ENCODE peak calls at places on chromosome 11, in seven cellular contexts. L is HEK293T, U is GM12878, B is HCT116, S is HepG2, F is WTC11, C is K562. J is an unnamed sample.

GRCh38 chr11:28657378-28658030 is 549.3 kb downstream of the METTL15 start:
- DNase-seq in L (no peak), U (no peak), B (no peak), S (no peak), F (no peak), C (no peak), J (no peak)

GRCh38 chr11:61103851-61104423 is 1.6 kb downstream of the CD5 start:
- DNase-seq in L (no peak), U (no peak), B (no peak), S (no peak), F (no peak), C (no peak), J (no peak)

GRCh38 chr11:8222820-8223512 is 40.7 kb downstream of the LMO1 start:
- DNase-seq in L (no peak), U (no peak), B (no peak), S (no peak), F (no peak), C (no peak), J (no peak)

GRCh38 chr11:129412501-129412900 is 36.9 kb downstream of the BARX2 start:
- DNase-seq in L (no peak), U (no peak), B (no peak), S (no peak), F (peak; percentile 20), C (peak; percentile 47), J (no peak)

GRCh38 chr11:26268980-26269660 is 62.8 kb upstream of the ANO3 start:
- DNase-seq in L (no peak), U (no peak), B (no peak), S (no peak), F (no peak), C (no peak), J (no peak)

GRCh38 chr11:114171257-114172054 is 111.9 kb downstream of the ZBTB16 start:
- DNase-seq in L (no peak), U (no peak), B (no peak), S (peak; percentile 10), F (no peak), C (no peak), J (no peak)

GRCh38 chr11:64649304-64649703 is 58.3 kb downstream of the SLC22A12 start:
- DNase-seq in L (peak; percentile 44), U (no peak), B (peak; percentile 24), S (peak; percentile 30), F (peak; percentile 72), C (peak; percentile 31), J (peak; percentile 78)

GRCh38 chr11:36684840-36685800 is 87.1 kb upstream of the RAG2 start:
- DNase-seq in L (no peak), U (no peak), B (no peak), S (no peak), F (no peak), C (no peak), J (no peak)

GRCh38 chr11:10208045-10208674 is 85.9 kb downstream of the SBF2 start:
- DNase-seq in L (peak; percentile 43), U (peak; percentile 32), B (peak; percentile 58), S (peak; percentile 41), F (no peak), C (peak; percentile 35), J (no peak)

GRCh38 chr11:69398529-69399492 is 82.7 kb upstream of the LINC01488 start:
- DNase-seq in L (no peak), U (no peak), B (no peak), S (no peak), F (peak; percentile 22), C (no peak), J (no peak)

GRCh38 chr11:61963016-61963281 is 4.5 kb downstream of the FTH1 start:
- DNase-seq in L (no peak), U (no peak), B (no peak), S (no peak), F (no peak), C (peak; percentile 50), J (no peak)

GRCh38 chr11:62555464-62556092 is 9.0 kb upstream of the AHNAK start:
- DNase-seq in L (no peak), U (peak; percentile 92), B (no peak), S (no peak), F (no peak), C (no peak), J (no peak)

GRCh38 chr11:34680918-34681554 is 60.1 kb downstream of the EHF start:
- DNase-seq in L (no peak), U (no peak), B (peak; percentile 86), S (peak; percentile 53), F (no peak), C (no peak), J (no peak)

GRCh38 chr11:133388975-133389568 is 143.2 kb downstream of the OPCML start:
- DNase-seq in L (no peak), U (peak; percentile 51), B (no peak), S (no peak), F (no peak), C (no peak), J (no peak)

GRCh38 chr11:134535029-134536025 is 123.3 kb upstream of the B3GAT1 start:
- DNase-seq in L (no peak), U (no peak), B (no peak), S (no peak), F (no peak), C (no peak), J (no peak)

GRCh38 chr11:103947566-103947919 is 88.9 kb upstream of the DDI1 start:
- DNase-seq in L (no peak), U (no peak), B (no peak), S (no peak), F (no peak), C (no peak), J (no peak)

GRCh38 chr11:108645956-108646355 is 18.9 kb upstream of the DDX10 start:
- DNase-seq in L (no peak), U (no peak), B (no peak), S (no peak), F (no peak), C (no peak), J (no peak)

DNA sequence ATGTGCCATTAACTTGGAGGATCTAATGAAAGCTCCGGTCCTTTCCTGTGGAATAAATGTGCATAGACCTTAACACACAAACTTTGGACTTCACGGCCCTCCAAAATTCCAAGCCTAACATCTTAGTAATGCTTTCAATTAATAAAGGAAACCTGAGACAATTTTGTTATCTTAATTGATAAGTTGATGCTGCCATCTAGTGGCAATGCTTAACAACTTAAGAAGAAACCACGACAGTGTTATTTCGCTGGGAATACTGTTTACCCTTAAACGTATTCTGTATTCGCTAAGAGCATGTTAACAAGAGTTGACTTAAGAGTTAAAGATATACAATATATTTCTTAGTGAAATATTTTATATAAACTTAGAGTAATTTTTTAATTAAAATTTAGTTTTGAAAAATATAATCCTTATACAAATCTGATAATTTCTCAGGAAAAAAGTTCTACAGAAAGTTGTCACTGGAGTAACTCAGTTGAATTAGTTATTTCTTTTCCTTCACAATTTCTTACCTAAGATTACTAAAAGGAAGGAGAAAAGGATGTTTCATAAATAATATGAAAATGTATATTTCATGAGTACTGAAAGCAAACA is 35.0 kb upstream of the OR9G4 start:
- DNase-seq in L (peak; percentile 15), U (no peak), B (peak; percentile 52), S (peak; percentile 49), F (no peak), C (peak; percentile 17), J (no peak)
- TF ChIP-seq SP1 in L (no peak), U (no peak), B (no peak), S (no peak), F (no peak), C (no peak), J (no peak)

GRCh38 chr11:32213223-32213622 is 122.3 kb downstream of the RCN1 start:
- DNase-seq in L (no peak), U (no peak), B (no peak), S (no peak), F (no peak), C (no peak), J (no peak)
- TF ChIP-seq SP1 in L (no peak), U (no peak), B (no peak), S (no peak), F (no peak), C (no peak), J (no peak)

GRCh38 chr11:118746988-118747585 is 43.9 kb downstream of the DDX6 start:
- DNase-seq in L (no peak), U (no peak), B (no peak), S (no peak), F (no peak), C (no peak), J (no peak)

GRCh38 chr11:118742304-118742703 is 48.7 kb downstream of the DDX6 start:
- DNase-seq in L (no peak), U (no peak), B (no peak), S (peak; percentile 21), F (no peak), C (no peak), J (no peak)

GRCh38 chr11:118740892-118741291 is 50.1 kb downstream of the DDX6 start:
- DNase-seq in L (no peak), U (no peak), B (no peak), S (no peak), F (no peak), C (no peak), J (no peak)

GRCh38 chr11:118748056-118748455 is 42.9 kb downstream of the DDX6 start:
- DNase-seq in L (no peak), U (no peak), B (no peak), S (peak; percentile 27), F (no peak), C (no peak), J (no peak)

GRCh38 chr11:118744001-118744400 is 47.0 kb downstream of the DDX6 start:
- DNase-seq in L (no peak), U (no peak), B (no peak), S (no peak), F (no peak), C (no peak), J (no peak)
- TF ChIP-seq SP1 in L (no peak), U (no peak), B (no peak), S (no peak), F (no peak), C (no peak), J (no peak)

GRCh38 chr11:45857834-45858492 is 10.7 kb downstream of the CRY2 start:
- DNase-seq in L (no peak), U (no peak), B (no peak), S (no peak), F (no peak), C (no peak), J (no peak)
- TF ChIP-seq SP1 in L (no peak), U (no peak), B (no peak), S (no peak), F (no peak), C (no peak), J (no peak)

GRCh38 chr11:123654566-123655081 is at the start of gene SCN3B:
- DNase-seq in L (peak; percentile 90), U (no peak), B (no peak), S (peak; percentile 24), F (peak; percentile 79), C (peak; percentile 94), J (peak; percentile 91)
- TF ChIP-seq SP1 in L (no peak), U (no peak), B (no peak), S (no peak), F (peak; percentile 82), C (peak; percentile 26), J (no peak)

DNA sequence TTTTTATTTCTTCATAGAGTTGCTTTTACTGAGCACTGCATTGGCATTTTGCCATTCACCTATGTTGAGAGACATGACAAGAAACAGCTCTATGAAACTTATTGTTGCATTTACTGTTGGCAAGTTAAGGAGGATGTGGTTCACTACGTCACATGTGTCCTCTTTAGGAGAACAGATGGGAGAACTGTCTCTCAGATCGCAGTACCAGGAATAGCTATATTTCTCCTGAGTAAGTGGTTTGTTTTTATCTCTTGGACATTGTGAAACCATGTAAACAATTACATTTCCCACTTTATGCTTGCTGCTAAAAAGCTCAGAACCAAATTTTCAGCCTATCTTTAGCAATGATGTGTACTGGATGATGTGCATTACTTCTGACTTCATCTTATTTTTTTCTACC is 34.8 kb upstream of the PSMA1 start:
- DNase-seq in L (no peak), U (no peak), B (no peak), S (no peak), F (no peak), C (no peak), J (no peak)
- TF ChIP-seq SP1 in L (no peak), U (no peak), B (no peak), S (no peak), F (no peak), C (no peak), J (no peak)